ENCODE peak calls at places on chromosomes 11 and 22, in eight cellular contexts. S, M, C, F, X, R, B and P are unnamed samples.

GRCh38 chr11:35076201-35077100 is 62.5 kb upstream of the CD44 start:
- DNase-seq in S (no peak), M (no peak), C (no peak), F (no peak), X (no peak), R (no peak), B (no peak), P (no peak)

GRCh38 chr11:11027271-11027670 is 169.4 kb upstream of the ZBED5 start:
- DNase-seq in S (peak; percentile 67), M (peak; percentile 85), C (no peak), F (no peak), X (no peak), R (no peak), B (no peak), P (no peak)

GRCh38 chr11:11217555-11218286 is 135.3 kb downstream of the CSNK2A3 start:
- DNase-seq in S (no peak), M (no peak), C (no peak), F (no peak), X (no peak), R (no peak), B (no peak), P (no peak)

GRCh38 chr22:42342426-42343135 is 72.1 kb upstream of the TCF20 start:
- DNase-seq in S (no peak), M (no peak), C (peak; percentile 46), F (no peak), X (no peak), R (no peak), B (no peak), P (no peak)

GRCh38 chr22:44883011-44883421 is 126.8 kb downstream of the PHF21B start:
- DNase-seq in S (no peak), M (no peak), C (no peak), F (no peak), X (no peak), R (no peak), B (no peak), P (no peak)

GRCh38 chr11:34647532-34647931 is 26.6 kb downstream of the EHF start:
- DNase-seq in S (no peak), M (peak; percentile 5), C (no peak), F (no peak), X (no peak), R (no peak), B (no peak), P (no peak)

GRCh38 chr11:9075441-9076000 is 15.9 kb downstream of the SCUBE2 start:
- DNase-seq in S (no peak), M (no peak), C (no peak), F (no peak), X (no peak), R (no peak), B (no peak), P (peak; percentile 43)

GRCh38 chr11:1233351-1234053 is 10.6 kb downstream of the MUC5B start:
- DNase-seq in S (no peak), M (no peak), C (no peak), F (no peak), X (no peak), R (peak; percentile 11), B (no peak), P (no peak)

GRCh38 chr22:21031545-21032036 is 770 bp downstream of the SLC7A4 start:
- DNase-seq in S (no peak), M (no peak), C (no peak), F (no peak), X (no peak), R (no peak), B (no peak), P (no peak)
- H3K4me3 ChIP-seq in S (no peak overlapping the region), M (no peak overlapping the region), C (peak overlapping the region; percentile 54), F (no peak overlapping the region), X (peak overlapping the region; percentile 65), R (peak overlapping the region; percentile 54), B (no peak overlapping the region), P (peak overlapping the region; percentile 45)

DNA sequence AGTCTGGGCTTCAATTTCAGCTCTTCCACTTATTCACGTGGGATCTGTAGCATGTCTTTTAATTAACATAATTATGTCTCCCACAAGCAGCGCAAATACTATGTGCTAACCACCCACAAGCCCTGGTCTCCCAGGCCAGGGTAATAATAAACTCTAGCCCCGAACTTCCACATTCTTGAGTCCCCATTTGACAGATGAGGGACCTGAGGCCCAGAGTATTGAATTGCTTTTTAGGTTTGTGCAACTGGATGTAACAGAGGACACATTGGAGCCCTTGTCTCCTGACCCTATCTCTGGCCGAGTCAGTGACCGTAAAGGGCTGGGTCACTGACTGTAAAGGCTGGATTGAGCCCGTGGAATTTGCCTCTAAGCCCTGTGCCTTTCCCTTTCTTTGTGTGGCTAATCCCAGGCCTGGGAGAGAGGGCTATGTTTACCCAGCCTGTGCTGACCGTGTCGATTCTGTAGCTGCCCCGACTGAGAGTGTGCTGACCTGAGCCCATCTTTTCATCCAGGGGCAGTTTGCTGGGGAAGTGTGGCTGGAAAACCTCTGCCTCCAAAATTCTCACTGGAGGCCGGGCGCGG is 3.9 kb downstream of the CRYBB2 start:
- DNase-seq in S (no peak), M (no peak), C (peak; percentile 80), F (no peak), X (no peak), R (no peak), B (no peak), P (no peak)
- H3K4me1 ChIP-seq in S (no peaks in the 10 kb centered on the region), M (no peaks in the 10 kb centered on the region), C (peaks cover 8% of the 10 kb centered on the region), F (no peaks in the 10 kb centered on the region), X (no peaks in the 10 kb centered on the region), R (no peaks in the 10 kb centered on the region), B (no peaks in the 10 kb centered on the region), P (no peaks in the 10 kb centered on the region)

DNA sequence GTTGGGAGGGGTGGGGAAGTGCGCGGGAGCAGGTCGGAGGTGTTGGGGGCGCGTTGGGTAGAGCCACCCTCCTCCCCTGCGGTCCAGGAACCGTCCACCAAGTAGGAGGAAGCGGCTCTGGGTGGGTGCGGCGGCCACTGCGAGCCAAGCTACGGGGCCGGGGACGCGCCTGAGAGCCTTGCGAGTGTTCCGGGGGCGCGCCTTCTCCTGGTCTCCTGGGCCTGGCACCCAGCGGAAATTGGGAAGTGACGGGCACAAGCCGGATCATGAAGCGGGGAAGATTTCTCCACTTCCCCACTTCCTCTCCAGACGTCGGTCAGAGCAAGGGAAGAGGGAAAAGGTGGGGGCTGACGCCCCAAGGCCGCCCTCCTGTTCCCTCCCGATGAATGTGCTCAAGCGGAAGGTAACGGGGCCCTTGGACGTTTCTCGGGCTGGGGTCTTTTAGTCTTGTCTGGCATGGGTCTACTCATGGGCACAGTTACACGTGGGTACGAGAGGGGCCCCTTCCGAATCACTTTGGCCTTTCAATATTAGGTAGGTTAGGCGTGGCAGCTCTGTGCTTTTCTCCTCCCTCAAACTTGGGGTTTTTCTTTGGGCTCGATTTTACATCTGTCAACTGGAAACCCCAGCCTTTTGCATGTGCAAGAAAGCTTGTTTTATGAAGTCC is 851 bp downstream of the RBM14 start:
- DNase-seq in S (peak; percentile 79), M (no peak), C (no peak), F (peak; percentile 18), X (peak; percentile 72), R (peak; percentile 81), B (no peak), P (no peak)
- H3K36me3 ChIP-seq in S (peaks cover under 1% of the 10 kb centered on the region), M (peaks cover 6% of the 10 kb centered on the region), C (no peaks in the 10 kb centered on the region), F (peaks cover 7% of the 10 kb centered on the region), X (no peaks in the 10 kb centered on the region), R (no peaks in the 10 kb centered on the region), B (peaks cover 12% of the 10 kb centered on the region), P (peaks cover 6% of the 10 kb centered on the region)

DNA sequence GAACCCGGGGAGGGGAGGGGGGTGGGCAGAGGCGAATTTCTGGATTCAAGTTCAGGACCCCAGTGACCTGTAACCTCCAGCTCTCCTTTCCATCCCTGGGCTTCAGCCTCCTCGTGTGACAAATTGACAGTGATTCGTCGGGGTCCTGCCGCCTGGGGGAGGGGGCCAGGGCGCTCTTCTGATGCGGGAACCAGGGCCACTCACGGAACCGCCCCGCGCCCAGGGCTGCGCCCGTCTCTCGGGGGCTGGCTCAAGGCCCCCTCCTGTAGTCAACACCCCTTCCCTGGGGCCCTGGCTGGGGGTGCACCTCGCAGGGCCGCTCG is 92.8 kb upstream of the ANO1 start:
- DNase-seq in S (no peak), M (no peak), C (no peak), F (no peak), X (no peak), R (no peak), B (no peak), P (no peak)
- H3K4me3 ChIP-seq in S (no peak overlapping the region), M (peak overlapping the region; percentile 72), C (peak overlapping the region; percentile 49), F (no peak overlapping the region), X (peak overlapping the region; percentile 70), R (peak overlapping the region; percentile 47), B (no peak overlapping the region), P (peak overlapping the region; percentile 29)

DNA sequence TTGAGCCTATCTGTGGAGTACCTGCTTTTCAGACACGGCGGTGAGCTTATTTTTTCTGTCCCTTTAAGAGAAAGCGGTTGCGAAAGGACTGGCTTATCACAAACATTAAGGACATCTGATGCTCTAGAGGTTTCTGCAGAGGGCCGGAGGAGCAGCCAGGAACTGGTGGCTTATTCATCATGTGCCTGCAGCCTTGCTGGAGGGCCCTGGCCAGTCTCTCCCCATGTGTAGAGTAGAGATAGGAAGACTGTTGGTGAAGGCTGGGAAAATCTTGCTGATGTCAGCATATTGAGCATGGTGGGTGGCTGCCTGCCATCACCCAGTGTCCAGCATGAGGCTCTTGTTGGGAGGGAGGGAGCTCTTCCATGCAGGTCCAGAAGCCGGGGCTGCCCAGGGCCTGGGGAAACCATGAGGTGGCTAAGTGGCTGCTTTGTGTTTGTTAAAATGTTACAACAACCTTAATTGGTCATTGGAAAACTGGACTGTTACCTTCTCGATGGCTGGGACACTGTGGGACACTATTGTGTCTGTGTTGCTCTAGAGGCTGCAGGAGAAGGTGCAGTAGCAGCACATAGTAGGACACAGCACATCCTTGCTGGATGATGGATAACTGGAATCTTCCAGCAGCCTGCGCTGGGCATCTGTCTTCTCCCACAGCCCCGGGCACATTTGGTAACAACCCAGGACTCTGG is 54.3 kb downstream of the TSPAN18 start:
- DNase-seq in S (no peak), M (peak; percentile 50), C (no peak), F (no peak), X (no peak), R (peak; percentile 33), B (no peak), P (no peak)
- H3K4me1 ChIP-seq in S (peaks cover 17% of the 10 kb centered on the region), M (peaks cover 4% of the 10 kb centered on the region), C (peaks cover 47% of the 10 kb centered on the region), F (no peaks in the 10 kb centered on the region), X (no peaks in the 10 kb centered on the region), R (no peaks in the 10 kb centered on the region), B (no peaks in the 10 kb centered on the region), P (no peaks in the 10 kb centered on the region)